ENCODE peak calls at places on chromosomes 12 and 14, in five cellular contexts. B is K562, Y is HEK293T, G is HepG2, L is SK-N-SH. S is an unnamed sample.

GRCh38 chr12:94714378-94714777 is 64.0 kb upstream of the TMCC3 start:
- DNase-seq in B (no peak), Y (no peak), L (no peak), G (no peak), S (no peak)

GRCh38 chr12:16076553-16076952 is 165.4 kb downstream of the DERA start:
- DNase-seq in L (peak; percentile 17), G (peak; percentile 44), Y (peak; percentile 32), B (no peak), S (no peak)

GRCh38 chr14:76742961-76743360 is 18.3 kb upstream of the VASH1 start:
- DNase-seq in Y (no peak), G (no peak), B (no peak), L (no peak), S (no peak)

GRCh38 chr12:124073636-124074035 is 100.6 kb downstream of the ZNF664 start:
- DNase-seq in Y (no peak), B (no peak), G (no peak), L (no peak), S (no peak)

GRCh38 chr12:109744991-109745942 is 31.6 kb downstream of the FAM222A start:
- DNase-seq in B (no peak), G (no peak), Y (no peak), L (peak; percentile 4), S (no peak)

GRCh38 chr14:39265741-39266588 is 32.2 kb downstream of the MIA2 start:
- DNase-seq in B (peak; percentile 44), Y (no peak), G (no peak), L (no peak), S (no peak)

GRCh38 chr14:24894583-24895242 is 155.2 kb downstream of the STXBP6 start:
- DNase-seq in B (no peak), G (no peak), L (no peak), Y (no peak), S (no peak)

GRCh38 chr14:59126714-59127436 is 61.6 kb upstream of the DAAM1 start:
- DNase-seq in B (peak; percentile 55), G (peak; percentile 61), L (peak; percentile 64), Y (peak; percentile 65), S (no peak)

GRCh38 chr12:96473394-96474093 is 15.8 kb upstream of the CFAP54 start:
- DNase-seq in G (no peak), Y (no peak), L (no peak), B (no peak), S (no peak)

DNA sequence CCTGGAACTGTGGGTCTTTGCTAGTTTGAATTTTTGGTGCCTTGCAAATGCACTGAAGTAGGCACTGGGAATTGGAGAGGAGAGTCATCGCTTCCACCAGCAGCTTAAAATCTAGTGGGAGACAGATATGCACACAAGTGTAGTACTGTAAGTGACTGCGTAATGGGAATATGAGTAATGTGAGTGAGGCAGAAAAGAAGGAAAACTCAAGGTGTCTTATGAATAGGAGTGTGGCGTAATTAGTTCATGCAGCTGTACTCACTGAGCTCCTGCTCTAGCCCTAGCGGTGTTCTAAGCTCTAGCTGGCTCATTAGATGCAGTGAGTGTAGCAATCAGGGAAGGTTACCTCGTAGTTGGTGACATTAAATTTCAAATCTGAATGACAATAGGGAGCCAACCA is 2.8 kb downstream of the TCP11L2 start:
- DNase-seq in Y (no peak), B (no peak), G (no peak), L (no peak), S (no peak)
- TF ChIP-seq FOXM1 in Y (no peak), B (no peak), G (no peak), L (no peak), S (no peak)

DNA sequence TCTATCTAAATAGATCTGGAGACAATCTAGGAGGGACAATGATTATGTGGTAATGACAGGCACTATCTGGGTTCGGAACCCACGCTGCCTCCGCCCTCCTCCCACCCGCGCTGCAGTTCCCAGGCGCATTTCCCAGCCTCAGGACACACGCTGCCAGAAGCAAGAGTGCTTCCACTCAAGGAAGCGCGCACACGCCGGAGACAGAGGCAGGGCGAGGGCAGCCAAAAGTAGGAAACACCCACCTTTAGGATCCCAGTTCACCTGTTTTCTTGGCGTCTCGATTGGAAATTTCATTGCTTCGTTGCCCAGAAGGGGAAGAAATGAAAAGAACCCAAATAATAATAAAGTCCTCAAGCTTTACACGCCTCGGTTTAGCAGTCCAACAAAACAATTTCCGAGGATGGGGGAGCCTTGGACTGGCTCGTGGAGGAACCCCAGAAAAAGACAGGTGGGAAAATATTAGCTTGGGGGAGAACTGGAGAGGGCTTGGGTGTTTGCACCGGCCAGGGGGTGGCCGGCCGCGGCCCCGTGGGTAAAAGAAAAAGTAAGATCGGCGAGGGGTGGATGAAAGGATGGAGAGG is 474 bp downstream of the KCNK10 start:
- DNase-seq in G (no peak), B (no peak), Y (no peak), L (peak; percentile 35), S (no peak)
- TF ChIP-seq FOXM1 in G (no peak), B (no peak), Y (no peak), L (no peak), S (no peak)

GRCh38 chr12:91335724-91336123 is 153.1 kb upstream of the DCN start:
- DNase-seq in G (no peak), B (no peak), L (no peak), Y (no peak), S (no peak)
- TF ChIP-seq FOXM1 in G (no peak), B (no peak), L (no peak), Y (no peak), S (no peak)

GRCh38 chr12:121894633-121895032 is 6.0 kb downstream of the PSMD9 start:
- DNase-seq in G (peak; percentile 78), L (peak; percentile 49), Y (no peak), B (peak; percentile 47), S (no peak)

GRCh38 chr12:121889267-121889624 is 656 bp downstream of the PSMD9 start:
- DNase-seq in Y (no peak), B (no peak), G (no peak), L (no peak), S (no peak)

GRCh38 chr12:121892673-121893561 is 4.3 kb downstream of the PSMD9 start:
- DNase-seq in B (peak; percentile 90), G (no peak), L (no peak), Y (no peak), S (no peak)

GRCh38 chr12:121898287-121898686 is 9.7 kb downstream of the PSMD9 start:
- DNase-seq in L (no peak), Y (no peak), G (no peak), B (no peak), S (no peak)

DNA sequence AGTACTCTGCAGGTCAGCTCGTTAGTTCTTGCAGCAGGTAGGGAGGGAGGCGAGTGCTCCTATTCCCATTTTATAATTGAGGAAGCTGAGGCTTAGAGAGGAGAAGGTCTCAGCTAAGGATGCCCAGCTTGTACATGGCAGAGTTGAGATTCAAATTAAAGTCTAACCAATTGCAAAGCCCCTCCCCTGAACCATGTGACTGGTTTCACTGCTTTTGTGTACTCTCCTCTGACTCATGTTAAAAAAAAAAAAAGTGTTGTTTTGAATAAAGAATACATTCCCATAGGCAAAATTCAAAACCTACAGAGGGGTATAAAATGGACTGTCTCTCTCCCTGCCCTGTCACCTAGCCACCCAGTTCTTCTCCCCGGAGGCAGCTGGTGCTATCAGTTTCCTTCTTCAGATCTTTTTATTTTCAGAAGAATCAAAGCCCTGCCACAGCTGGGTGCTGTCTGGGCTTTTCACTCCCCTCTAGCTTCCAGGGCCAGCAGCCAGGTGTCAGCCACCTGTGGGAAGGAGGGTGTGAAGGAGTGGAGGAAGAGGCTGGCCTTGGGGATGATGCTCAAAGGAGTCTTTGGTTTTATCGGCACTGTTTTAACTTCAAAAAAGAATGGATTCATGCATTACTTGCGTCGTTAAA is 5.4 kb downstream of the PSMD9 start:
- DNase-seq in G (peak; percentile 69), Y (no peak), L (no peak), B (peak; percentile 31), S (no peak)
- TF ChIP-seq FOXM1 in G (no peak), Y (no peak), L (no peak), B (peak; percentile 60), S (no peak)

DNA sequence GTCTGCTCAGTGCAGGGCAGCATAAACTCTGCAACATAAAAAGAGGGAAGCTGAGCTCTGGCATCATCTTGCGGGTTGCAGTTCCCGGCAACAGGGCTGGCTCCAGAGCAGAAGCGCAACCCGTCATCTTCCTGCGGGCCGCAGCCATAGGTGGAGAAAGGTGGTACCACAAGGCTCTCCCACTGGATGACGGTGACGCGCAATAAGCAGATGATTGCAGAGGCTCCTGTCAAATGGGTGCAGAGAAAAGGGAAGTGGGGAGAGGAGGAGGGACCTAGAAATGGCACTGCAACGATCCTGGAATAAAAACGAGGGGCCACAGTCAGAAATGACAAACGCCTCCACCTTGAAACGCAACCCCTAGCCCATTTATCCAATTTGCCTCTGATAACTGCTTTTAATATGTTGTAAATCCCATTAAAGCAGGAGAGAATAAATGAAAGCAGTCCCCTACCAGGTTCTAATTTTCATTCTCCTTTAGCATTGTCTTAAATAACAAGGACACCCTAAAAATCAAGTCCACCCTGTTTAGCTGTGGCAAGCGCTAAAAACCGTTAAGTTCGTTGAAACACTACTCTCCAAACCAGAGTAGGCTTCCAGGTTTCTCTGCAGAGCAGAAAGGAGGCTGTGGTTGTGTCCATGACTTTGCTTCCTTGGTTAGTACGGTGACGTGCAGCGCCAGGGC is 30.9 kb upstream of the TUBA1C start:
- DNase-seq in Y (no peak), B (peak; percentile 87), G (no peak), L (no peak), S (peak; percentile 35)
- TF ChIP-seq FOXM1 in Y (no peak), B (no peak), G (no peak), L (no peak), S (no peak)

GRCh38 chr12:128075332-128075731 is 191.6 kb upstream of the TMEM132C start:
- DNase-seq in G (no peak), L (no peak), B (no peak), Y (no peak), S (no peak)
- TF ChIP-seq FOXM1 in G (no peak), L (no peak), B (no peak), Y (no peak), S (no peak)

DNA sequence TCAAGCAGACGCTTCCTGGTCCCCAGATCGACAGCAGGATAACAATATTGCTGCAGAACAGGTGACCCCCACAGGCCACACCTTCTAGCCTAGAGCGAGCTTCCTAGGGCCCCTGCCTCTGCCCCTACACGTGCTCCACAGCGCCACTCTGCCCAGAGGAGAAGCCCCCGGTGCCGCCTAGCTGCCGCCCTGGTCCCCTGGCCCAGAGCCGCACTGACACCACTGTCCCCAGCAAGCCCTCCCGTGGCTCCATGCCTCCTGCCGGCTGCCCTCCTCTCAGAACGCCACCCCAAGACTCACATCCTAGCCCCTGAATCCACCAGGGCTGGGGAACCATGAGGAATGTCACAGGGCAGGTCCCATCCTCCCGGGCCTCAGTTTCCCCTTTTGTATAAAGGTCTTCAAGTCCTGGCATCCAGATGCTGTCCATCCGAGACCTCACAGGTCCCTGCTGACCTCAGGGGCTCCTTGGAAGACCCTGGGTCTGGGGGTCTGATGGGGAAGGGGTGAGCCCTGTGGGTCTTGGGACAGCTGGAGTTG is 31.0 kb downstream of the JAG2 start:
- DNase-seq in L (no peak), Y (no peak), B (no peak), G (no peak), S (no peak)
- TF ChIP-seq FOXM1 in L (no peak), Y (no peak), B (no peak), G (no peak), S (no peak)

S was measured in GM12878.